ENCODE peak calls at places on chromosome 22, in eight cellular contexts. P is AG08395; Y is neuronal stem cell; O is left ventricle myocardium inferior; J is NCI-H2081 treated with DMSO at 0.1 percent for 48 hours; T is activated gamma-delta T cell treated with anti-CD3 and anti-CD28 coated beads, Interleukin-2, amount 50 U/mL, for 16 hours; X is stimulated activated CD8-positive, alpha-beta memory T cell treated with anti-CD3 and anti-CD28 coated beads, Interleukin-4, amount 100 ng/mL, for 4 hours; K is tibial nerve. I is an unnamed sample.

GRCh38 chr22:39135092-39135896 is 17.2 kb downstream of the CBX7 start:
- DNase-seq in P (peak), Y (no peak), O (peak), J (no peak), T (no peak), X (no peak), K (no peak), I (peak)

GRCh38 chr22:29055192-29055830 is 6.3 kb downstream of the C22orf31 start:
- DNase-seq in P (no peak), Y (no peak), O (no peak), J (no peak), T (no peak), X (no peak), K (no peak), I (no peak)

GRCh38 chr22:39444937-39445465 is 11.8 kb upstream of the MGAT3 start:
- DNase-seq in P (no peak), Y (no peak), O (no peak), J (no peak), T (no peak), X (no peak), K (no peak), I (no peak)

GRCh38 chr22:44126807-44127206 is 53.9 kb upstream of the PARVG start:
- DNase-seq in P (no peak), Y (no peak), O (no peak), J (no peak), T (no peak), X (no peak), K (no peak), I (no peak)

GRCh38 chr22:17267661-17268330 is 48.6 kb upstream of the ADA2 start:
- DNase-seq in P (no peak), Y (no peak), O (no peak), J (no peak), T (no peak), X (no peak), K (no peak), I (no peak)

GRCh38 chr22:28547132-28547842 is 132.4 kb downstream of the TTC28 start:
- DNase-seq in P (peak), Y (no peak), O (no peak), J (no peak), T (no peak), X (no peak), K (no peak), I (peak)

GRCh38 chr22:29079218-29079901 is 6.5 kb downstream of the KREMEN1 start:
- DNase-seq in P (peak), Y (no peak), O (no peak), J (no peak), T (no peak), X (no peak), K (no peak), I (peak)

GRCh38 chr22:48940988-48941902 is 886.4 kb downstream of the BRD1 start:
- DNase-seq in P (no peak), Y (no peak), O (no peak), J (no peak), T (no peak), X (no peak), K (no peak), I (no peak)

GRCh38 chr22:45007946-45008852 is 1.6 kb downstream of the PHF21B start:
- DNase-seq in P (no peak), Y (peak), O (no peak), J (no peak), T (no peak), X (no peak), K (no peak), I (no peak)

GRCh38 chr22:46054878-46055158 is 77.9 kb upstream of the WNT7B start:
- DNase-seq in P (no peak), Y (no peak), O (peak), J (no peak), T (no peak), X (no peak), K (no peak), I (no peak)

GRCh38 chr22:39612811-39613548 is 42.4 kb downstream of the CACNA1I start:
- DNase-seq in P (no peak), Y (no peak), O (no peak), J (no peak), T (no peak), X (no peak), K (no peak), I (no peak)

GRCh38 chr22:47592791-47593190 is 830.3 kb downstream of the TBC1D22A start:
- DNase-seq in P (no peak), Y (no peak), O (no peak), J (no peak), T (no peak), X (no peak), K (no peak), I (no peak)

GRCh38 chr22:28939394-28939793 is 56.0 kb downstream of the ZNRF3 start:
- DNase-seq in P (no peak), Y (no peak), O (no peak), J (no peak), T (no peak), X (no peak), K (no peak), I (no peak)

GRCh38 chr22:40567106-40567505 is 69.4 kb downstream of the MRTFA start:
- DNase-seq in P (no peak), Y (no peak), O (no peak), J (no peak), T (no peak), X (no peak), K (no peak), I (peak)

GRCh38 chr22:19679476-19680099 is 34.7 kb upstream of the SEPTIN5 start:
- DNase-seq in P (peak), Y (no peak), O (peak), J (no peak), T (peak), X (peak), K (peak), I (peak)

GRCh38 chr22:50049299-50050195 is 8.6 kb downstream of the TTLL8 start:
- DNase-seq in P (no peak), Y (no peak), O (no peak), J (no peak), T (no peak), X (no peak), K (no peak), I (no peak)

GRCh38 chr22:38867496-38868285 is 4.3 kb downstream of the CBX6 start:
- DNase-seq in P (no peak), Y (no peak), O (no peak), J (no peak), T (no peak), X (no peak), K (no peak), I (no peak)

GRCh38 chr22:27397948-27398330 is 403.6 kb downstream of the MN1 start:
- DNase-seq in P (peak), Y (no peak), O (peak), J (no peak), T (no peak), X (no peak), K (no peak), I (no peak)

GRCh38 chr22:30860176-30861105 is 108.1 kb downstream of the MORC2 start:
- DNase-seq in P (no peak), Y (no peak), O (no peak), J (no peak), T (no peak), X (no peak), K (no peak), I (peak)

GRCh38 chr22:35549338-35549737 is 8.7 kb downstream of the RASD2 start:
- DNase-seq in P (no peak), Y (no peak), O (peak), J (no peak), T (no peak), X (no peak), K (no peak), I (no peak)

GRCh38 chr22:36797334-36797733 is 19.5 kb downstream of the PVALB start:
- DNase-seq in P (no peak), Y (no peak), O (no peak), J (no peak), T (no peak), X (no peak), K (no peak), I (no peak)